ENCODE peak calls at places on chromosome 1, in seven cellular contexts. V is SK-N-SH, R is K562, O is HCT116, A is H1, S is GM12878, Q is HepG2. Y is an unnamed sample.
A peak's percentile ranks its signal among the peaks of the same experiment; 100 is the strongest.

GRCh38 chr1:103265551-103265950 is 157.2 kb upstream of the COL11A1 start:
- DNase-seq in A (no peak), Q (no peak), R (no peak), V (no peak), S (no peak), O (no peak), Y (no peak)

GRCh38 chr1:218878369-218878768 is 295.3 kb upstream of the LYPLAL1 start:
- DNase-seq in S (no peak), Q (no peak), V (no peak), O (no peak), A (no peak), R (no peak), Y (no peak)

GRCh38 chr1:210437111-210437510 is 108.4 kb downstream of the HHAT start:
- DNase-seq in V (no peak), A (no peak), Q (no peak), R (no peak), S (no peak), O (no peak), Y (no peak)

GRCh38 chr1:21239181-21239580 is 51.1 kb downstream of the ECE1 start:
- DNase-seq in O (no peak), S (no peak), R (no peak), A (no peak), Q (no peak), V (no peak), Y (no peak)

GRCh38 chr1:47839460-47839760 is 157.8 kb downstream of the TRABD2B start:
- DNase-seq in S (no peak), V (no peak), O (no peak), Q (no peak), A (no peak), R (no peak), Y (no peak)

GRCh38 chr1:43868741-43869067 is 64.9 kb upstream of the ARTN start:
- DNase-seq in R (no peak), Q (no peak), V (no peak), S (no peak), O (no peak), A (no peak), Y (no peak)

GRCh38 chr1:246482780-246483179 is 24.3 kb downstream of the SMYD3 start:
- DNase-seq in S (no peak), R (no peak), V (no peak), A (no peak), O (no peak), Q (no peak), Y (no peak)

GRCh38 chr1:213523781-213524398 is 463.9 kb upstream of the PROX1 start:
- DNase-seq in V (no peak), A (no peak), S (no peak), Q (no peak), R (no peak), O (no peak), Y (no peak)

GRCh38 chr1:160097196-160097910 is 1.1 kb downstream of the IGSF8 start:
- DNase-seq in O (no peak), A (no peak), S (no peak), Q (no peak), R (no peak), V (no peak), Y (no peak)

GRCh38 chr1:36453051-36453450 is 2.8 kb upstream of the OSCP1 start:
- DNase-seq in R (no peak), S (no peak), V (no peak), Q (no peak), O (no peak), A (no peak), Y (no peak)

GRCh38 chr1:181083842-181084605 is 4.5 kb upstream of the IER5 start:
- DNase-seq in A (no peak), O (peak; percentile 49), Q (peak; percentile 66), S (no peak), V (peak; percentile 55), R (peak; percentile 79), Y (no peak)

GRCh38 chr1:19250629-19251304 is 557 bp downstream of the EMC1 start:
- DNase-seq in A (no peak), S (no peak), Q (peak; percentile 18), R (peak; percentile 62), V (no peak), O (no peak), Y (no peak)

GRCh38 chr1:183159960-183160359 is 26.1 kb upstream of the LAMC2 start:
- DNase-seq in Q (no peak), V (no peak), S (no peak), R (peak; percentile 19), A (no peak), O (peak; percentile 95), Y (no peak)

GRCh38 chr1:57067863-57068262 is 102.0 kb upstream of the C8B start:
- DNase-seq in O (no peak), R (no peak), A (no peak), Q (no peak), V (no peak), S (no peak), Y (no peak)

GRCh38 chr1:18646776-18647410 is 16.2 kb downstream of the PAX7 start:
- DNase-seq in R (no peak), A (peak; percentile 75), S (no peak), Q (no peak), O (no peak), V (peak; percentile 71), Y (no peak)

GRCh38 chr1:20590313-20590777 is 1.4 kb downstream of the CDA start:
- DNase-seq in R (no peak), O (no peak), A (no peak), V (peak; percentile 48), S (no peak), Q (peak; percentile 55), Y (no peak)

GRCh38 chr1:69163779-69164178 is 403.9 kb upstream of the LRRC7 start:
- DNase-seq in Q (no peak), S (no peak), R (no peak), V (no peak), O (no peak), A (no peak), Y (no peak)

DNA sequence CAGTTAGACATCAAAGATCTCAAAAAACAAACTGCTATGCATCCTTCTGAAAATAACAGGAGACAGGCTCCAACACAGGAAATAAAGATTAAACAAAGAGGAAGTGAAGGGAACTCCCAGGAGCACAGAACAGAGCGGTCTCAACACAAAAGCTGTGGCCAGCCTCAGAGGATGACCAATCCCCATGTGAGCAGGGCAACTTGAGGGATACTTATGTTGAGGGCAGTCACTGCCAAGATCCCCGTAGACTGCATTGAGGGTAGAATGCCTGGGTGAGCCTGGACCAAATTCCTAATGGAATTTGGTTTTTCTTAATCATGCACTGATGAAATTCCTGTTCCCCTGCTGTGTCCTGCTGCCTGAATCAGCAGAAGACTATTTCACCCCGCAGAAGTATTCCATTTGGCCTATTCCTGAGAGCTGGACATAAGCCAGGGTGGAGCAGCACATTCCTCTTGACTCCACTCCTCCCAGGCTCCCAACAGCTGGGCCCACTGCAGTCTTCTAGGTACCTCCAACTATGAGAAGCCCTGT is 49.0 kb downstream of the JAK1 start:
- DNase-seq in O (peak; percentile 83), Q (peak; percentile 60), V (no peak), R (peak; percentile 39), S (no peak), A (no peak), Y (no peak)
- H3K27me3 ChIP-seq in O (no peaks in the 10 kb centered on the region), Q (no peaks in the 10 kb centered on the region), V (no peaks in the 10 kb centered on the region), R (no peaks in the 10 kb centered on the region), S (no peaks in the 10 kb centered on the region), A (no peaks in the 10 kb centered on the region), Y (no peaks in the 10 kb centered on the region)

DNA sequence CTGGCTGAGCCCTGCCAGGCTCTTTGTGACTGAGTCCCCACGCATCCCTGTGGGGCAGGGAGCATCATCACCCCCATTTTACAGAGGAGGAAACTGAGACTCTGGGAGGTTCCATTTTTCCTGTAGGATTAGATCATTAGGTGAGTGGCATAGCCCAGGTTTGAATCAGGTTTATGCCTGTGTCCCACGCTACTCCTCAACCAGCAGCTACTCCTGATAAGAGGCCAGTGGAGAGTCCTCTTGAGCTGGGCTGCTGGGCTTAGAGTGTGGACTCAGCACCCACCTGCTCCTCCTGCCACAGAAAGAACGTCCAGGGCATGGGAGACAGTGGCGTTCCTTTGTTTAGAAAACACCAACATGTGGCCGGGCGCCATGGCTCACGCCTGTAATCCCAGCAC is 30.7 kb downstream of the TNFRSF1B start:
- DNase-seq in S (no peak), V (no peak), R (no peak), Q (no peak), A (no peak), O (no peak), Y (no peak)
- TF ChIP-seq YY1 in S (no peak), V (no peak), R (no peak), Q (no peak), A (no peak), O (no peak), Y (no peak)

DNA sequence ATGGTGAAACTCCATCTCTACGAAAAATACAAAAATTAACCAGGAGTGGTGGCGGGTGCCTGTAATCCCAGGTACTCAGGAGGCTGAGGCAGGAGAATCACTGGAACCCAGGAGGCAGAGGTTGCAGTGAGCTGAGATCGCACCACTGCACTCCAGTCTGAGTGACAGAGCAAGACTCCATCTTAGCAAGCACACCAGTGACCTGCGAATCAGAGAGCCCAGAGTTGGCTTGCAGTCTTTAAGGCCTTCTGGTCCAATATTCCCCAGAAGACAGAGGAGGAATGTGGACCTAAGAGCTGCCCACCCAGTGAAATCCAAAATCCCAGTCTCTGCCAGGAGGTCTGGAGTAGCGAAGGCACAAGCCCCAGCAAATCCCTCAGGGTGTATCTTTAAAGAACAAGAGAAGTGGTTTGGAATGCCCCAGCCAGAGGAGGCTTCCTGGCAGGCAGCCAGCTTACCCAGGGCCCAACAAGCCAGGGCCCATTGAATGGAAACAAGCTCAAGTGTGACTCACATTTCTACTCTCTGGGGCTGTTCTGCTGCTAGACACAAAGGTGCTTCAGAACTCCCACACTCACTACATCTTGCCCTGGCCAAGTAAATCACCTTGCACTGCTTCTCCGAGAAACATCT is 23.9 kb downstream of the GPR161 start:
- DNase-seq in S (peak; percentile 27), R (no peak), O (no peak), A (no peak), V (no peak), Q (no peak), Y (peak; percentile 74)
- H3K9ac ChIP-seq in S (no peak overlapping the region), R (no peak overlapping the region), O (no peak overlapping the region), A (no peak overlapping the region), V (no peak overlapping the region), Q (no peak overlapping the region), Y (peak overlapping the region; percentile 27)

GRCh38 chr1:92040971-92041370 is 11.2 kb downstream of the EPHX4 start:
- DNase-seq in R (no peak), Q (no peak), O (no peak), A (no peak), S (no peak), V (no peak), Y (no peak)
- H3K27me3 ChIP-seq in R (peaks cover 13% of the 10 kb centered on the region), Q (no peaks in the 10 kb centered on the region), O (no peaks in the 10 kb centered on the region), A (no peaks in the 10 kb centered on the region), S (no peaks in the 10 kb centered on the region), V (peaks cover 5% of the 10 kb centered on the region), Y (no peaks in the 10 kb centered on the region)

GRCh38 chr1:23167353-23168078 is 1.1 kb downstream of the LUZP1 start:
- DNase-seq in R (peak; percentile 77), V (peak; percentile 88), S (no peak), A (peak; percentile 76), Q (peak; percentile 50), O (no peak), Y (peak; percentile 18)
- TF ChIP-seq YY1 in R (peak; percentile 64), V (peak; percentile 60), S (peak; percentile 21), A (peak; percentile 43), Q (peak; percentile 69), O (peak; percentile 50), Y (no peak)